ENCODE peak calls at places on chromosomes 11 and 22, in nine cellular contexts. I, U, O, D, E, T, G, R and Z are unnamed samples. For H3K36me3, the result is how much of the 10 kb centered on the place peaks cover.

GRCh38 chr22:26904483-26904882 is 247.1 kb downstream of the MIAT start:
- DNase-seq in D (no peak), R (no peak), T (no peak), I (no peak), O (no peak), U (no peak), G (no peak), E (no peak), Z (no peak)

GRCh38 chr22:29270475-29271271 is 2.6 kb downstream of the EWSR1 start:
- DNase-seq in G (no peak), I (peak), E (no peak), O (no peak), R (no peak), U (no peak), D (no peak), T (peak), Z (peak)

GRCh38 chr22:30015846-30016245 is 64.4 kb upstream of the HORMAD2 start:
- DNase-seq in D (no peak), G (no peak), T (peak), R (no peak), O (no peak), U (peak), I (peak), E (no peak), Z (no peak)

GRCh38 chr11:118911880-118912741 is 13.6 kb downstream of the BCL9L start:
- DNase-seq in G (peak), D (no peak), R (peak), U (peak), T (peak), E (peak), I (peak), O (peak), Z (peak)

GRCh38 chr11:128476729-128477128 is 110.6 kb downstream of the ETS1 start:
- DNase-seq in D (no peak), I (no peak), E (no peak), O (no peak), T (peak), R (no peak), U (no peak), G (no peak), Z (peak)

GRCh38 chr11:36233226-36233625 is 56.0 kb downstream of the COMMD9 start:
- DNase-seq in I (peak), G (no peak), U (no peak), D (no peak), O (no peak), R (no peak), E (no peak), T (peak), Z (no peak)

GRCh38 chr22:50581031-50581949 is 1.4 kb downstream of the CHKB start:
- DNase-seq in D (no peak), T (no peak), I (no peak), G (no peak), R (no peak), E (no peak), U (no peak), O (no peak), Z (no peak)

GRCh38 chr11:67303989-67304411 is 670 bp downstream of the SSH3 start:
- DNase-seq in R (peak), O (peak), E (peak), I (peak), D (no peak), G (peak), T (no peak), U (no peak), Z (no peak)

GRCh38 chr11:75626692-75627536 is 41.9 kb downstream of the MAP6 start:
- DNase-seq in E (no peak), D (no peak), R (no peak), I (peak), U (no peak), G (no peak), O (no peak), T (peak), Z (peak)

GRCh38 chr11:19241260-19242183 is 777 bp upstream of the E2F8 start:
- DNase-seq in G (peak), E (no peak), R (peak), O (no peak), U (no peak), I (no peak), T (no peak), D (no peak), Z (no peak)

GRCh38 chr11:33642461-33643166 is 58.0 kb downstream of the C11orf91 start:
- DNase-seq in D (no peak), G (no peak), R (no peak), E (no peak), I (no peak), O (no peak), T (no peak), U (no peak), Z (peak)

GRCh38 chr11:86180415-86180814 is 64.1 kb upstream of the EED start:
- DNase-seq in E (no peak), I (no peak), T (no peak), O (no peak), D (no peak), U (no peak), R (no peak), G (no peak), Z (no peak)

DNA sequence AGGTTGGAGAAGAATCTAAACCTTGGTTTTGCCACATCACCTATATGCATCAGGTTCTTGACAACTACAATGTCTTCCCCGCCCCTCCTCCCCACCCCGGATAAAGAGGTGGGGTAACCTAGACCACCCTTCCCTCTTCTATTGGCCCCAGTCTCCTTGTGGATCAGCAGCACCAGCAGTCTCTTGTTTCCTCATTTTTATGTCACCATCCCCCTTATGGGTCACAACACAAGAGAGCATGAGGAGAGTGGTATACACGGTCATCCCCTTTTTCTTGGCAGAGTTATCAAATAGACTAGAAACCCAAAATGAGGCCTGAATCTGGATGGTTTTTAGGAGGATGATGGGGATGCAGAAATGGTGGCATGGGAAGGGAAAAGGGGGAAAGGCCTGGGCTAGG is 1.2 kb downstream of the MS4A4E start:
- DNase-seq in T (no peak), G (no peak), U (no peak), R (no peak), I (no peak), E (no peak), O (no peak), D (no peak), Z (no peak)
- H3K4me3 ChIP-seq in T (no peak), G (no peak), U (no peak), R (no peak), I (no peak), E (no peak), O (no peak), D (no peak), Z (no peak)

GRCh38 chr22:37918149-37918548 is 12.1 kb downstream of the MICALL1 start:
- DNase-seq in I (no peak), T (no peak), D (no peak), G (no peak), O (no peak), R (no peak), E (no peak), U (no peak), Z (no peak)
- H3K36me3 ChIP-seq in I (half or more), T (under half), D (under half), G (under half), O (under half), R (under half), E (half or more), U (under half), Z (half or more)

GRCh38 chr11:62125881-62126280 is 2.1 kb downstream of the INCENP start:
- DNase-seq in O (no peak), G (no peak), E (no peak), R (no peak), I (no peak), U (no peak), D (no peak), T (no peak), Z (no peak)

GRCh38 chr11:62127426-62127825 is 3.6 kb downstream of the INCENP start:
- DNase-seq in U (no peak), I (peak), T (no peak), O (no peak), E (no peak), D (no peak), R (no peak), G (peak), Z (no peak)

GRCh38 chr11:62123669-62124185 is at the start of gene INCENP:
- DNase-seq in I (peak), D (peak), E (peak), R (peak), O (peak), U (peak), T (peak), G (peak), Z (peak)

GRCh38 chr11:62124186-62125113 is 639 bp downstream of the INCENP start:
- DNase-seq in E (no peak), D (no peak), G (peak), O (peak), I (peak), R (no peak), T (peak), U (no peak), Z (peak)

GRCh38 chr11:62125316-62125715 is 1.5 kb downstream of the INCENP start:
- DNase-seq in U (no peak), O (no peak), I (no peak), E (no peak), D (no peak), R (no peak), G (no peak), T (no peak), Z (peak)
- H3K4me3 ChIP-seq in U (no peak), O (no peak), I (peak), E (peak), D (peak), R (peak), G (no peak), T (peak), Z (no peak)

GRCh38 chr11:130131957-130132850 is 27.4 kb upstream of the ST14 start:
- DNase-seq in G (peak), R (no peak), O (peak), E (peak), U (no peak), D (peak), T (peak), I (peak), Z (peak)

GRCh38 chr11:130133716-130134115 is 25.9 kb upstream of the ST14 start:
- DNase-seq in R (no peak), G (no peak), D (no peak), O (no peak), T (no peak), E (peak), U (no peak), I (no peak), Z (no peak)

GRCh38 chr11:130127509-130127908 is 32.1 kb upstream of the ST14 start:
- DNase-seq in R (no peak), I (no peak), O (no peak), U (no peak), G (no peak), E (no peak), D (no peak), T (no peak), Z (no peak)

GRCh38 chr11:130128626-130129025 is 31.0 kb upstream of the ST14 start:
- DNase-seq in R (no peak), O (no peak), D (no peak), U (no peak), G (no peak), E (no peak), T (no peak), I (no peak), Z (no peak)

GRCh38 chr11:130129922-130130321 is 29.7 kb upstream of the ST14 start:
- DNase-seq in T (no peak), D (no peak), E (peak), U (no peak), I (no peak), R (no peak), O (no peak), G (no peak), Z (no peak)
- H3K36me3 ChIP-seq in T (under half), D (half or more), E (half or more), U (under half), I (half or more), R (under half), O (under half), G (under half), Z (under half)

GRCh38 chr11:116701297-116701801 is 71.4 kb downstream of the BUD13 start:
- DNase-seq in O (no peak), D (no peak), R (no peak), T (no peak), U (no peak), E (peak), I (no peak), G (no peak), Z (no peak)

GRCh38 chr11:116702772-116703360 is 69.9 kb downstream of the BUD13 start:
- DNase-seq in D (no peak), O (no peak), T (no peak), E (peak), I (no peak), G (no peak), R (no peak), U (no peak), Z (no peak)

GRCh38 chr11:116700586-116701220 is 72.1 kb downstream of the BUD13 start:
- DNase-seq in T (no peak), R (no peak), G (no peak), U (no peak), E (peak), I (no peak), D (no peak), O (no peak), Z (no peak)

GRCh38 chr11:116701876-116702275 is 70.9 kb downstream of the BUD13 start:
- DNase-seq in D (no peak), G (no peak), U (no peak), T (no peak), E (no peak), O (no peak), R (no peak), I (no peak), Z (no peak)

DNA sequence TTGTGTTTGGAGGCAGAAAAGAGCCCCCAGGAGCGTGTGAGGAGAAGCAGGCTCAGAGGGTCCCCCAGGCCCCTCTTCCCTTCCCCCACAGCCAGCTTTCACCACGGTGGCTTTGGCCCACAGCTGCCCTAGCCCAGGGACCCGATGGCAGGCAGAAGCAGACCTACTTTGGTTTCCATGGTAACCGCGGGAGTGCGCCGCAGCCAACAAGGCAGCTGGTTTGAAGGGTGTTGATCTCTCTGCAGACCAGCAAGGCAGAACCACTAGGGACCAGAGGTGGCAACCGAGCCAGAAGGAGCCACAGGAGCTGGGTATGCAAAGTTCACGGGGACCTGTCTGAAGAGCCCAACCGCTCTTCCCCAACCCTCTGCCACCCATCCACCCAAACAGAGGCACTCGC is 69.4 kb downstream of the BUD13 start:
- DNase-seq in E (no peak), D (no peak), U (no peak), O (peak), I (no peak), T (no peak), G (peak), R (no peak), Z (no peak)
- H3K4me3 ChIP-seq in E (no peak), D (no peak), U (no peak), O (no peak), I (no peak), T (no peak), G (no peak), R (no peak), Z (no peak)

GRCh38 chr22:31621507-31622160 is 40.4 kb downstream of the PISD start:
- DNase-seq in I (no peak), O (no peak), R (no peak), T (no peak), U (no peak), G (no peak), E (no peak), D (no peak), Z (no peak)
- H3K36me3 ChIP-seq in I (half or more), O (under half), R (under half), T (under half), U (under half), G (under half), E (half or more), D (under half), Z (under half)